ENCODE peak calls at places on chromosomes 16 and 17, in six cellular contexts. E is AG08396; F is stimulated activated CD8-positive, alpha-beta memory T cell treated with anti-CD3 and anti-CD28 coated beads, Interleukin-15, amount 100 ng/mL, for 24 hours; M is endothelial cell; S is thoracic aorta; B is breast epithelium. D is an unnamed sample.

GRCh38 chr17:74078363-74078762 is 125.1 kb upstream of the RPL38 start:
- DNase-seq in B (no peak), E (no peak), S (no peak), F (no peak), M (no peak), D (no peak)

GRCh38 chr17:48155889-48156670 is 48.5 kb downstream of the SNX11 start:
- DNase-seq in S (no peak), E (no peak), F (no peak), B (no peak), M (no peak), D (no peak)

GRCh38 chr17:73151888-73152633 is 12.7 kb upstream of the SSTR2 start:
- DNase-seq in M (no peak), B (no peak), S (no peak), F (no peak), E (no peak), D (no peak)

GRCh38 chr17:29376667-29377268 is 13.4 kb upstream of the TAOK1 start:
- DNase-seq in B (no peak), F (no peak), S (no peak), E (peak), M (no peak), D (no peak)

GRCh38 chr17:15651001-15651582 is 31.6 kb upstream of the FBXW10B start:
- DNase-seq in M (no peak), E (no peak), F (no peak), B (no peak), S (no peak), D (no peak)

GRCh38 chr16:12002447-12003006 is 26.0 kb downstream of the SNX29 start:
- DNase-seq in M (no peak), B (no peak), S (no peak), F (no peak), E (no peak), D (no peak)

GRCh38 chr16:2026461-2027023 is at the start of gene NHERF2:
- DNase-seq in B (no peak), E (peak), M (no peak), F (no peak), S (no peak), D (no peak)

GRCh38 chr16:88957887-88958577 is 19.0 kb downstream of the CBFA2T3 start:
- DNase-seq in E (no peak), S (no peak), F (no peak), M (no peak), B (no peak), D (no peak)

GRCh38 chr17:47966079-47966519 is 4.8 kb upstream of the CDK5RAP3 start:
- DNase-seq in B (no peak), F (no peak), E (no peak), S (no peak), M (no peak), D (no peak)

GRCh38 chr16:86649875-86650274 is 71.5 kb downstream of the FOXL1 start:
- DNase-seq in E (no peak), F (no peak), S (no peak), B (no peak), M (no peak), D (peak)

GRCh38 chr16:76428858-76429257 is 151.7 kb downstream of the CNTNAP4 start:
- DNase-seq in E (no peak), M (no peak), F (no peak), B (peak), S (no peak), D (no peak)

GRCh38 chr16:88619859-88620655 is 18.3 kb upstream of the IL17C start:
- DNase-seq in E (peak), B (no peak), M (no peak), F (no peak), S (no peak), D (no peak)

GRCh38 chr17:76793775-76794174 is 55.9 kb downstream of the MFSD11 start:
- DNase-seq in F (no peak), E (peak), M (peak), S (no peak), B (no peak), D (no peak)

GRCh38 chr16:1019234-1019933 is 37.8 kb downstream of the SOX8 start:
- DNase-seq in S (no peak), B (no peak), F (no peak), E (peak), M (no peak), D (no peak)

GRCh38 chr17:78233678-78234077 is 2.2 kb downstream of the TMEM235 start:
- DNase-seq in B (no peak), S (no peak), M (no peak), E (no peak), F (no peak), D (no peak)

GRCh38 chr16:74867281-74867849 is 92.7 kb upstream of the FA2H start:
- DNase-seq in M (no peak), E (no peak), F (no peak), B (no peak), S (no peak), D (no peak)

GRCh38 chr17:18314059-18314730 is 599 bp downstream of the TOP3A start:
- DNase-seq in B (no peak), S (no peak), E (no peak), F (peak), M (no peak), D (no peak)

GRCh38 chr16:47970291-47970931 is 185.4 kb downstream of the ABCC12 start:
- DNase-seq in B (no peak), M (peak), E (peak), F (no peak), S (no peak), D (no peak)

GRCh38 chr16:2591476-2592240 is 53.8 kb downstream of the PDPK1 start:
- DNase-seq in S (no peak), E (no peak), M (no peak), F (no peak), B (no peak), D (no peak)

GRCh38 chr17:73729101-73729500 is 84.9 kb upstream of the SDK2 start:
- DNase-seq in F (no peak), M (no peak), S (no peak), B (no peak), E (no peak), D (no peak)

GRCh38 chr16:87795336-87795735 is 29.6 kb upstream of the KLHDC4 start:
- DNase-seq in S (no peak), E (no peak), F (no peak), M (no peak), B (no peak), D (no peak)

GRCh38 chr16:1491327-1491726 is 1.8 kb upstream of the TELO2 start:
- DNase-seq in E (no peak), F (no peak), S (no peak), M (no peak), B (no peak), D (no peak)

D was measured in suprapubic skin.